ENCODE peak calls at places on chromosomes 11 and 22, in eight cellular contexts. Q is stimulated activated CD4-positive, alpha-beta T cell treated with anti-CD3 and anti-CD28 coated beads, Interleukin-12 subunit alpha, Interleukin-12 subunit beta, amount 100 ng/mL, for 4 hours; D is Calu3; W is skeletal muscle cell; M is frontal cortex; H is brain microvascular endothelial cell; I is naive thymus-derived CD8-positive, alpha-beta T cell; L is WTC11. Z is an unnamed sample.

GRCh38 chr11:27171391-27171790 is 130.8 kb downstream of the BBOX1 start:
- DNase-seq in Q (no peak), D (no peak), W (no peak), M (no peak), H (peak; percentile 47), I (no peak), L (no peak), Z (no peak)

GRCh38 chr11:110176366-110177056 is 83.3 kb downstream of the ZC3H12C start:
- DNase-seq in Q (no peak), D (no peak), W (no peak), M (no peak), H (no peak), I (no peak), L (no peak), Z (no peak)

GRCh38 chr11:68179847-68180246 is 33.2 kb downstream of the KMT5B start:
- DNase-seq in Q (no peak), D (no peak), W (no peak), M (no peak), H (no peak), I (no peak), L (no peak), Z (no peak)

GRCh38 chr22:29257751-29258181 is 10.0 kb downstream of the RHBDD3 start:
- DNase-seq in Q (no peak), D (no peak), W (no peak), M (no peak), H (no peak), I (no peak), L (no peak), Z (no peak)

GRCh38 chr22:30867746-30868662 is 100.6 kb downstream of the MORC2 start:
- DNase-seq in Q (no peak), D (no peak), W (no peak), M (peak; percentile 14), H (no peak), I (no peak), L (no peak), Z (no peak)

GRCh38 chr11:1276866-1277615 is 32.4 kb downstream of the TOLLIP start:
- DNase-seq in Q (no peak), D (no peak), W (no peak), M (no peak), H (no peak), I (no peak), L (no peak), Z (no peak)

GRCh38 chr11:63880031-63880841 is 36.7 kb downstream of the RCOR2 start:
- DNase-seq in Q (no peak), D (no peak), W (no peak), M (no peak), H (peak; percentile 41), I (no peak), L (no peak), Z (no peak)

GRCh38 chr11:13329670-13330401 is 52.2 kb downstream of the BMAL1 start:
- DNase-seq in Q (no peak), D (no peak), W (no peak), M (no peak), H (no peak), I (no peak), L (no peak), Z (no peak)

GRCh38 chr22:23904855-23905254 is 10.7 kb downstream of the MIF start:
- DNase-seq in Q (no peak), D (no peak), W (no peak), M (peak; percentile 55), H (no peak), I (no peak), L (no peak), Z (no peak)

GRCh38 chr11:80103149-80103859 is 662.5 kb upstream of the TENM4 start:
- DNase-seq in Q (no peak), D (no peak), W (peak; percentile 87), M (no peak), H (peak; percentile 90), I (no peak), L (no peak), Z (peak; percentile 96)

GRCh38 chr11:64590763-64591221 is at the start of gene SLC22A12:
- DNase-seq in Q (no peak), D (no peak), W (no peak), M (no peak), H (no peak), I (no peak), L (no peak), Z (no peak)

GRCh38 chr11:57248780-57249383 is 11.8 kb upstream of the APLNR start:
- DNase-seq in Q (no peak), D (peak; percentile 80), W (no peak), M (peak; percentile 44), H (peak; percentile 77), I (no peak), L (peak; percentile 88), Z (no peak)

GRCh38 chr22:50733521-50734342 is 4.3 kb upstream of the ACR start:
- DNase-seq in Q (no peak), D (no peak), W (no peak), M (peak; percentile 76), H (no peak), I (no peak), L (peak; percentile 9), Z (peak; percentile 10)

GRCh38 chr11:27209562-27210005 is 153.4 kb downstream of the CCDC34 start:
- DNase-seq in Q (no peak), D (peak; percentile 81), W (peak; percentile 92), M (no peak), H (peak; percentile 95), I (no peak), L (no peak), Z (peak; percentile 87)

GRCh38 chr11:110903830-110904229 is 191.6 kb upstream of the ARHGAP20 start:
- DNase-seq in Q (no peak), D (no peak), W (peak; percentile 20), M (no peak), H (peak; percentile 32), I (no peak), L (no peak), Z (no peak)

GRCh38 chr22:26234267-26234666 is 65.0 kb downstream of the SEZ6L start:
- DNase-seq in Q (no peak), D (no peak), W (no peak), M (no peak), H (no peak), I (no peak), L (no peak), Z (no peak)

GRCh38 chr11:123531325-123531724 is 101.3 kb downstream of the GRAMD1B start:
- DNase-seq in Q (no peak), D (no peak), W (no peak), M (no peak), H (no peak), I (no peak), L (no peak), Z (no peak)